ENCODE peak calls at places on chromosome 2, in eight cellular contexts. I, D, O, N, C, L, H and M are unnamed samples.
A peak's percentile ranks its signal among the peaks of the same experiment; 100 is the strongest.

GRCh38 chr2:172103471-172104292 is 982 bp upstream of the DLX2 start:
- DNase-seq in I (peak; percentile 98), D (peak; percentile 84), O (peak; percentile 51), N (no peak), C (peak; percentile 76), L (peak; percentile 67), H (peak; percentile 39), M (peak; percentile 95)

GRCh38 chr2:169001116-169001815 is 29.9 kb downstream of the ABCB11 start:
- DNase-seq in I (no peak), D (no peak), O (no peak), N (no peak), C (no peak), L (no peak), H (no peak), M (no peak)

GRCh38 chr2:121081701-121082100 is 203.3 kb downstream of the TFCP2L1 start:
- DNase-seq in I (no peak), D (no peak), O (no peak), N (no peak), C (no peak), L (no peak), H (no peak), M (no peak)

GRCh38 chr2:217228732-217229131 is 368.9 kb upstream of the TNP1 start:
- DNase-seq in I (no peak), D (no peak), O (no peak), N (no peak), C (no peak), L (no peak), H (no peak), M (no peak)

GRCh38 chr2:8609357-8609804 is 72.5 kb upstream of the ID2 start:
- DNase-seq in I (no peak), D (peak; percentile 15), O (no peak), N (no peak), C (no peak), L (no peak), H (no peak), M (no peak)

GRCh38 chr2:20221939-20222768 is 2.8 kb downstream of the SDC1 start:
- DNase-seq in I (no peak), D (no peak), O (no peak), N (no peak), C (no peak), L (no peak), H (peak; percentile 37), M (no peak)

GRCh38 chr2:98472132-98472650 is 27.5 kb downstream of the INPP4A start:
- DNase-seq in I (no peak), D (no peak), O (no peak), N (no peak), C (no peak), L (no peak), H (no peak), M (no peak)

GRCh38 chr2:40118622-40119021 is 333.3 kb downstream of the SLC8A1 start:
- DNase-seq in I (no peak), D (no peak), O (no peak), N (no peak), C (no peak), L (no peak), H (no peak), M (no peak)

GRCh38 chr2:161017780-161018440 is 142.3 kb upstream of the TANK start:
- DNase-seq in I (no peak), D (no peak), O (no peak), N (no peak), C (no peak), L (no peak), H (no peak), M (no peak)

GRCh38 chr2:112794131-112794733 is 9.9 kb upstream of the IL1A start:
- DNase-seq in I (no peak), D (peak; percentile 85), O (no peak), N (no peak), C (peak; percentile 58), L (peak; percentile 69), H (no peak), M (no peak)

GRCh38 chr2:69298862-69299261 is 88.2 kb downstream of the GFPT1 start:
- DNase-seq in I (no peak), D (no peak), O (no peak), N (no peak), C (peak; percentile 37), L (no peak), H (no peak), M (no peak)

GRCh38 chr2:217248312-217248935 is 388.6 kb upstream of the TNP1 start:
- DNase-seq in I (no peak), D (no peak), O (no peak), N (no peak), C (peak; percentile 47), L (peak; percentile 33), H (peak; percentile 7), M (peak; percentile 66)

DNA sequence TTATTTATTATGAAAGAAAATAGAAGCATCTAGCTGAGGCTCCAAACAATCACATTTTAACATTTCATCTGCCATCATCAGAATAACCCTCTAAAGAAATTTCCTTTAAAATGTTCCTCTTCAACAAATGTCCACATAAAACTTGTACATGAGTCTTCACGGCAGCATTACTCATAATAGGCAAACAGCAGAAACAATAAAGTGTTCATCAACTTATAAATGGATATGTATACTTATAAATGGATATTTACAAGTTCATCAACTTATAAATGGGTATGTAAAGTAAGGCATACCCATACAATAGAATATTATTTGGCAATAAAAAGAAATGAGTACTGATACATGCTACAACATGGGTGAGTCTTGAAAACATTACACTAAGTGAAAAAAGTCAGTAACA is 33.5 kb upstream of the ASNSD1 start:
- DNase-seq in I (no peak), D (no peak), O (no peak), N (no peak), C (no peak), L (no peak), H (no peak), M (no peak)
- TF ChIP-seq CTCF in I (no peak), D (no peak), O (no peak), N (no peak), C (no peak), L (no peak), H (no peak), M (no peak)

GRCh38 chr2:131105156-131105949 is at the start of gene PLEKHB2:
- DNase-seq in I (peak; percentile 92), D (peak; percentile 88), O (peak; percentile 90), N (peak; percentile 88), C (peak; percentile 89), L (peak; percentile 47), H (peak; percentile 66), M (peak; percentile 90)
- TF ChIP-seq CTCF in I (peak; percentile 55), D (no peak), O (no peak), N (no peak), C (no peak), L (peak; percentile 30), H (peak; percentile 11), M (no peak)

DNA sequence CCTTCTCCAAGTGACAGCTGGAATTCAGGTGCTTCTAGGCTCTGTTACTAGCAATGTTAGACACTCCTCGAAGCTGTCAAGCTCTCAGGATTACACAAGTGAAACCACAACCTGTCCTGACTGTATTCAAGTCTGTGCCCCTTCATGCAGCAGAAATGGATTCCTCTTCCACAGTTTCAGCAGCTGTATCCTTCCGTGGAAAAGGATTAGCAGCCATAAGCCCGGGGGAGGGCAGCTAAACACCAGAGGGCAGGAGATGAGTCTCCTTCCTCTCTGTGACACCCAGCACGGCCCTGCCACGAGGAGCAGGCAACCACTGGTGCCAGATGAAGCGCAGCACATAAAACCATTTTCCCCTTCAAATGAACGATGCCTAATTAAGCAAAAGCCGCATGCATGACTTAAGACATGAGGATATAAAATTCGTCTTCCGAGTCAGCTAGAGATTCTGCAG is 1.2 kb downstream of the ST3GAL5 start:
- DNase-seq in I (no peak), D (peak; percentile 71), O (peak; percentile 78), N (peak; percentile 38), C (peak; percentile 78), L (no peak), H (no peak), M (no peak)
- TF ChIP-seq CTCF in I (peak; percentile 31), D (peak; percentile 12), O (peak; percentile 27), N (no peak), C (no peak), L (peak; percentile 36), H (peak; percentile 21), M (no peak)

GRCh38 chr2:235807347-235807746 is 313.5 kb downstream of the AGAP1 start:
- DNase-seq in I (peak; percentile 6), D (no peak), O (no peak), N (no peak), C (no peak), L (no peak), H (no peak), M (no peak)

GRCh38 chr2:235799281-235799680 is 305.4 kb downstream of the AGAP1 start:
- DNase-seq in I (no peak), D (no peak), O (no peak), N (no peak), C (no peak), L (no peak), H (no peak), M (no peak)

GRCh38 chr2:235802542-235802941 is 308.7 kb downstream of the AGAP1 start:
- DNase-seq in I (no peak), D (no peak), O (no peak), N (no peak), C (no peak), L (no peak), H (no peak), M (no peak)

GRCh38 chr2:235804676-235805075 is 310.8 kb downstream of the AGAP1 start:
- DNase-seq in I (no peak), D (no peak), O (no peak), N (no peak), C (no peak), L (no peak), H (no peak), M (no peak)

DNA sequence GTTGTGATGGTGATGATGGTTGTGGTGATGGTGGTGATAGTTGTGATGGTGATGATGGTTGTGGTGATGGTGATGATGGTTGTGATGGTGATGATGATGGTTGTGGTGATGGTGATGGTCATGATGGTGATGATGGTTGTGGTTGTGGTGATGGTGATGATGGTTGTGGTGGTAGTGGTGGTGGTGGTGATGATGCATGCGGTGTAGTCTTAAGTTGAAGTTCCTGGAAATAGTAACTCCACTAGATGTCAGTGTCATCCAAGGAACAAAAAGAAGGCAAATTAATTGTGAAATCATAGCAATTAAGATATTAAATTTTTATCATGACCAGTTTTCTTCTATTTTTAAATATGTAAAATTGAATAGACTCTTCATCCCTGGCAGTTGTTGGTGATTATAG is 309.2 kb downstream of the AGAP1 start:
- DNase-seq in I (no peak), D (no peak), O (no peak), N (no peak), C (no peak), L (no peak), H (no peak), M (no peak)
- TF ChIP-seq CTCF in I (peak; percentile 35), D (no peak), O (no peak), N (no peak), C (no peak), L (peak; percentile 42), H (no peak), M (no peak)

GRCh38 chr2:151176661-151177060 is 85.0 kb downstream of the RBM43 start:
- DNase-seq in I (no peak), D (no peak), O (no peak), N (no peak), C (no peak), L (no peak), H (no peak), M (no peak)
- TF ChIP-seq CTCF in I (no peak), D (no peak), O (no peak), N (no peak), C (no peak), L (peak; percentile 2), H (no peak), M (no peak)

GRCh38 chr2:60555794-60556161 is 2.3 kb upstream of the BCL11A start:
- DNase-seq in I (no peak), D (no peak), O (peak; percentile 50), N (no peak), C (no peak), L (no peak), H (no peak), M (no peak)
- TF ChIP-seq CTCF in I (no peak), D (no peak), O (no peak), N (no peak), C (no peak), L (no peak), H (no peak), M (no peak)